ENCODE peak calls at places on chromosomes 12 and 14, in ten cellular contexts. D is HCT116, P is IMR-90, E is tibial artery, G is upper lobe of right lung, C is HepG2, O is transverse colon, H is aorta, X is A549, K is ovary. S is an unnamed sample.

GRCh38 chr12:50065726-50066310 is 8.4 kb downstream of the ASIC1 start:
- DNase-seq in D (no peak), P (peak; percentile 34), E (no peak), G (no peak), C (no peak), O (no peak), H (no peak), X (no peak), K (no peak), S (no peak)

GRCh38 chr12:128813883-128814282 is 9.9 kb downstream of the SLC15A4 start:
- DNase-seq in D (no peak), P (no peak), E (no peak), G (no peak), C (no peak), O (no peak), H (no peak), X (no peak), K (no peak), S (no peak)

GRCh38 chr12:84978921-84979320 is 57.2 kb downstream of the TSPAN19 start:
- DNase-seq in D (no peak), P (no peak), E (no peak), G (no peak), C (no peak), O (no peak), H (no peak), X (no peak), K (no peak), S (no peak)

GRCh38 chr12:95551305-95551704 is at the start of gene USP44:
- DNase-seq in D (no peak), P (no peak), E (no peak), G (no peak), C (no peak), O (no peak), H (no peak), X (no peak), K (no peak), S (peak; percentile 82)

GRCh38 chr12:127723236-127723635 is 543.7 kb upstream of the TMEM132C start:
- DNase-seq in D (no peak), P (no peak), E (no peak), G (no peak), C (no peak), O (no peak), H (no peak), X (no peak), K (no peak), S (no peak)

GRCh38 chr14:104149617-104150141 is 11.3 kb downstream of the KIF26A start:
- DNase-seq in D (no peak), P (no peak), E (no peak), G (no peak), C (no peak), O (no peak), H (no peak), X (peak; percentile 33), K (no peak), S (no peak)

GRCh38 chr12:130320553-130320952 is 17.1 kb upstream of the PIWIL1 start:
- DNase-seq in D (no peak), P (no peak), E (no peak), G (no peak), C (no peak), O (no peak), H (no peak), X (no peak), K (no peak), S (no peak)

GRCh38 chr12:117036046-117036445 is 63.2 kb downstream of the TESC start:
- DNase-seq in D (no peak), P (no peak), E (no peak), G (no peak), C (no peak), O (no peak), H (peak; percentile 58), X (no peak), K (no peak), S (no peak)

DNA sequence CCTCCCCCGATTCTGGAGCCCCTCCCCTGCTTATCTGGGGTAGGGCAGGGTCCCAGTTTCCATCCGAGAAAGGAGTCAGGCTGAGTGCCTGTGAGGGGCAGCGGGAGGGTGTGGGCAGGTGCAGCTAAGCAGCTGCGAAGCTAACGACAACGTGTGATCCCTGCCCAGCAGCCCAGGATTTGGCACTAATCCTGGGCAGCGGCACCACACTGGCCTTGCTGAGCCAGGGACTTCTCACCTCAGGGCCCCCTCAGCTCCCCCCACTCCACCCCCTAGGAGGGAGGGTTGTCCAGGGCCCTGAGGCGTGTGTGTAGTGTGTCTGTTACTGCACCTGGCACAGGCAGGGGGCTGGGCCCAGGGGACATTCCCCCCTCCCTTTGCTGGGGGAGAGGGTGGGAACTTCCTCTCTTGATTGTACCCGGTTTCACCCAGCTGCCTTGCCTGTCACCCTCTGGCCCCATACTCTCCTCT is 1.8 kb downstream of the SMIM41 start:
- DNase-seq in D (no peak), P (no peak), E (no peak), G (peak; percentile 58), C (no peak), O (no peak), H (peak; percentile 63), X (no peak), K (peak; percentile 58), S (peak; percentile 81)
- H3K4me3 ChIP-seq in D (no peak overlapping the region), P (no peak overlapping the region), E (no peak overlapping the region), G (peak overlapping the region; percentile 48), C (peak overlapping the region; percentile 56), O (no peak overlapping the region), H (no peak overlapping the region), X (no peak overlapping the region), K (no peak overlapping the region), S (peak overlapping the region; percentile 23)

DNA sequence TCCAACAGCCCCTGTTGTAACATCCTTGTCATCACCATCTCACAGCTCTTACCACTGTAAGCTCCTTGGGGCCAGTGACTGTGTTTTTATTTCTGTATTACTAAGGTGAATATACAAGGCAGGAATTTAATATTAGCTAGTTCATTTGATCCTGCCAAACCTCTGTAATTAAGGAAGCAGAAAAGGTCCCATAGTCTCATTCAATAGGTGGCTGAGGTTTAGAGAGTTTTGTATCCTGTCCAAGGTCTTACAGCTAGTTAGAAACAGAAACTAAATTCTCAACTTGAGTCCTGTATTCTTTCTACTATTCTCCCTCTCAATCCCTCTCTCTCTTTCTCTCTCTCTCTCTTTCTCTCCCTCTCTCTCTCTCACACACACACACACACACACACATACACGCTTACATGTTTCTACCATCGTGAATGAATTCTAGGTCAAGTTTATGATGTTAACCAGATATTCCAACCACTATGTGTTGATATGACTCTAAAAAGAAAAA is 543 bp upstream of the GLIPR1 start:
- DNase-seq in D (no peak), P (peak; percentile 81), E (no peak), G (no peak), C (no peak), O (no peak), H (no peak), X (no peak), K (no peak), S (no peak)
- H3K4me3 ChIP-seq in D (no peak overlapping the region), P (peak overlapping the region; percentile 33), E (peak overlapping the region; percentile 70), G (peak overlapping the region; percentile 52), C (no peak overlapping the region), O (peak overlapping the region; percentile 12), H (peak overlapping the region; percentile 100), X (peak overlapping the region; percentile 37), K (peak overlapping the region; percentile 50), S (no peak overlapping the region)

GRCh38 chr12:9669534-9669933 is at the start of gene CLEC2D:
- DNase-seq in D (no peak), P (no peak), E (no peak), G (no peak), C (no peak), O (no peak), H (no peak), X (no peak), K (no peak), S (peak; percentile 27)

GRCh38 chr12:9673404-9674225 is 4.1 kb downstream of the CLEC2D start:
- DNase-seq in D (peak; percentile 51), P (peak; percentile 92), E (peak; percentile 35), G (peak; percentile 75), C (peak; percentile 14), O (peak; percentile 42), H (peak; percentile 78), X (peak; percentile 53), K (peak; percentile 31), S (peak; percentile 58)

GRCh38 chr12:9669019-9669326 is 540 bp upstream of the CLEC2D start:
- DNase-seq in D (no peak), P (no peak), E (no peak), G (no peak), C (no peak), O (no peak), H (no peak), X (no peak), K (no peak), S (no peak)

GRCh38 chr12:9667403-9667802 is 2.1 kb upstream of the CLEC2D start:
- DNase-seq in D (no peak), P (no peak), E (no peak), G (no peak), C (no peak), O (no peak), H (no peak), X (no peak), K (no peak), S (no peak)

DNA sequence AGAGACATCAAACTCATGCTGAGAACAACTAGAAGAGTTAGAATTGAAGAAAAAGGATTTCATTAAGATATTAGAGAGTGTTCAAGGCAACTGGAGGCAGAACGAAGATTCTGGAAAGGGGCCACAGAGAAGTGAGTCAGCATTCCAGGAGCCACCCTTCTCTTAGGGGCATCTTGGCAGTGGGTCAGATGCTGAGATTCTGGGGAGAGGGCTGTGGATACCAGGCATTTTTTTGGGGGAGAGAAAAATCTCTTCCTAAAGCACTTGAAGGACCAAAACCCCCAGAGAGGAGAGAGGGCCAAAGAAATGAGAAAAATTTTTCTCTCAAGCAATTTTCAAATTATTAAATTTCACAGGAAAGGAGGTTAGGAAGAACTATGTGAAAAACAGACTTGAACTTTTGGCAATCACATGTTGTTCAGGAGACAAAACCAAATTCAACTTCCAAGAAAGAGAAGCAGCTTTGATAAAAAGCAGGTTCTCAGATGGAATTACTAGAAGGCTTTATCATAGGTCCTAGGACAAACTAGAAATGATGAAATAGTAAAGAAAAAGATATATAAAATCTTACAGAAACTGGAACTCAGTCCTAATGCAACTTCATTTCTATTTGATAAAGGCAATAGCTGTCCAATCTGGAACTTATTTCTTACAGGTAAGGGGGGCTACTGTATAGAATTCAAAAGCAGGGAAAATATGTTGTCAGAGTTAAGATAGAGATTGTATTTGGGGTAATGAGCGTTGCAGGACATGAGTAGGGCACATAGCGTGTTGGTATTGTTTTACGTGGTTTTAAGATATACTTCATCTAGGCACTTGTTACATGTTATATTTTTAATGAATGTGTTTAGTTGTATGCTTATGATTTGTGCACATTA is 1.1 kb upstream of the CLEC2D start:
- DNase-seq in D (no peak), P (peak; percentile 33), E (no peak), G (no peak), C (no peak), O (no peak), H (no peak), X (no peak), K (peak; percentile 28), S (no peak)
- H3K4me3 ChIP-seq in D (no peak overlapping the region), P (no peak overlapping the region), E (no peak overlapping the region), G (no peak overlapping the region), C (no peak overlapping the region), O (no peak overlapping the region), H (no peak overlapping the region), X (no peak overlapping the region), K (no peak overlapping the region), S (no peak overlapping the region)

GRCh38 chr14:76918751-76919421 is 92.7 kb downstream of the LRRC74A start:
- DNase-seq in D (peak; percentile 73), P (peak; percentile 99), E (peak; percentile 96), G (peak; percentile 96), C (peak; percentile 24), O (peak; percentile 89), H (peak; percentile 98), X (peak; percentile 96), K (peak; percentile 98), S (no peak)

GRCh38 chr14:76919431-76919810 is 93.2 kb downstream of the LRRC74A start:
- DNase-seq in D (no peak), P (no peak), E (no peak), G (no peak), C (no peak), O (no peak), H (no peak), X (no peak), K (no peak), S (no peak)

GRCh38 chr14:76918176-76918750 is 92.1 kb downstream of the LRRC74A start:
- DNase-seq in D (no peak), P (peak; percentile 90), E (peak; percentile 87), G (peak; percentile 76), C (no peak), O (peak; percentile 52), H (peak; percentile 85), X (no peak), K (peak; percentile 68), S (no peak)

GRCh38 chr14:76917158-76917596 is 91.0 kb downstream of the LRRC74A start:
- DNase-seq in D (peak; percentile 81), P (peak; percentile 84), E (peak; percentile 54), G (no peak), C (peak; percentile 80), O (peak; percentile 70), H (no peak), X (peak; percentile 88), K (no peak), S (no peak)

GRCh38 chr14:76917759-76918175 is 91.6 kb downstream of the LRRC74A start:
- DNase-seq in D (no peak), P (no peak), E (peak; percentile 69), G (peak; percentile 79), C (no peak), O (no peak), H (no peak), X (no peak), K (no peak), S (no peak)
- H3K4me3 ChIP-seq in D (no peak overlapping the region), P (no peak overlapping the region), E (peak overlapping the region; percentile 19), G (no peak overlapping the region), C (no peak overlapping the region), O (no peak overlapping the region), H (no peak overlapping the region), X (no peak overlapping the region), K (no peak overlapping the region), S (no peak overlapping the region)